ENCODE peak calls at places on chromosomes 3 and 15, in eight cellular contexts. J is CD8-positive, alpha-beta memory T cell; Y is stimulated activated CD4-positive, alpha-beta T cell treated with anti-CD3 and anti-CD28 coated beads, Interleukin-1b, Interleukin-23, amount 100 ng/mL, for 1 hour; K is head of caudate nucleus; S is H54; I is dermis blood vessel endothelial cell; A is MG63; R is spleen. H is an unnamed sample.

GRCh38 chr3:141093971-141094401 is 42.8 kb downstream of the SPSB4 start:
- DNase-seq in A (peak; percentile 81), K (peak; percentile 33), I (peak; percentile 46), R (no peak), S (no peak), Y (no peak), J (no peak), H (no peak)

GRCh38 chr15:32030795-32031194 is 480 bp downstream of the CHRNA7 start:
- DNase-seq in R (no peak), Y (no peak), A (peak; percentile 12), I (peak; percentile 3), J (no peak), S (no peak), K (no peak), H (no peak)

GRCh38 chr3:57557088-57557537 is 1.0 kb downstream of the PDE12 start:
- DNase-seq in K (no peak), I (peak; percentile 64), S (no peak), J (peak; percentile 34), R (no peak), A (peak; percentile 10), Y (no peak), H (peak; percentile 28)

GRCh38 chr3:25080461-25080860 is 347.6 kb upstream of the RARB start:
- DNase-seq in J (no peak), S (no peak), K (no peak), Y (no peak), I (no peak), A (no peak), R (no peak), H (no peak)

GRCh38 chr15:64521201-64521600 is 60.8 kb downstream of the ZNF609 start:
- DNase-seq in I (peak; percentile 46), S (no peak), K (no peak), R (no peak), Y (no peak), J (no peak), A (peak; percentile 83), H (no peak)

GRCh38 chr15:60116456-60117089 is 112.5 kb downstream of the FOXB1 start:
- DNase-seq in I (no peak), K (no peak), S (no peak), R (no peak), Y (no peak), J (no peak), A (no peak), H (no peak)

GRCh38 chr3:186640473-186640818 is 247 bp downstream of the FETUB start:
- DNase-seq in K (peak; percentile 56), R (no peak), J (no peak), I (no peak), Y (no peak), S (peak; percentile 74), A (peak; percentile 86), H (no peak)

GRCh38 chr3:109081746-109082510 is 36.0 kb downstream of the MORC1 start:
- DNase-seq in R (no peak), A (peak; percentile 34), J (no peak), K (no peak), S (peak; percentile 9), I (peak; percentile 65), Y (no peak), H (no peak)

GRCh38 chr15:58115692-58116091 is 22.5 kb upstream of the AQP9 start:
- DNase-seq in J (no peak), Y (no peak), I (peak; percentile 47), A (no peak), K (no peak), S (no peak), R (no peak), H (no peak)

GRCh38 chr15:39833515-39833981 is 50.9 kb upstream of the FSIP1 start:
- DNase-seq in Y (no peak), K (no peak), I (no peak), J (no peak), R (no peak), S (no peak), A (peak; percentile 37), H (no peak)

GRCh38 chr3:173690542-173690941 is 293.0 kb downstream of the NLGN1 start:
- DNase-seq in K (no peak), J (no peak), A (no peak), Y (no peak), I (no peak), S (no peak), R (no peak), H (no peak)